ENCODE peak calls at places on chromosomes 3 and 15, in four cellular contexts. N is endothelial cell of umbilical vein, S is IMR-90, R is K562. J is an unnamed sample.

GRCh38 chr15:68672251-68672650 is 93.5 kb downstream of the CORO2B start:
- DNase-seq in R (no peak), S (no peak), N (no peak), J (no peak)

GRCh38 chr3:102302020-102302419 is 132.8 kb upstream of the ZPLD1 start:
- DNase-seq in S (no peak), R (no peak), N (no peak), J (no peak)

GRCh38 chr3:37072892-37073291 is 79.6 kb downstream of the MLH1 start:
- DNase-seq in N (peak; percentile 84), S (peak; percentile 93), R (no peak), J (no peak)

GRCh38 chr3:151562901-151563300 is 102.0 kb upstream of the IGSF10 start:
- DNase-seq in N (no peak), S (no peak), R (no peak), J (no peak)

GRCh38 chr15:57245714-57246113 is 130.6 kb upstream of the CGNL1 start:
- DNase-seq in N (no peak), R (no peak), S (no peak), J (no peak)

GRCh38 chr15:62164500-62165028 is 521 bp downstream of the C2CD4B start:
- DNase-seq in R (no peak), N (no peak), S (no peak), J (no peak)

GRCh38 chr15:88487796-88488523 is 20.5 kb downstream of the MRPS11 start:
- DNase-seq in R (no peak), N (no peak), S (peak; percentile 9), J (no peak)

GRCh38 chr15:57551717-57552677 is 39.7 kb upstream of the MYZAP start:
- DNase-seq in N (peak; percentile 88), R (no peak), S (peak; percentile 70), J (no peak)

GRCh38 chr3:54817628-54818027 is 110.2 kb downstream of the LRTM1 start:
- DNase-seq in R (no peak), S (peak; percentile 59), N (no peak), J (no peak)

GRCh38 chr3:124363451-124363850 is 366.8 kb upstream of the UMPS start:
- DNase-seq in R (no peak), N (no peak), S (peak; percentile 91), J (no peak)

GRCh38 chr3:59555593-59556315 is 505.9 kb upstream of the CFAP20DC start:
- DNase-seq in S (peak; percentile 52), R (no peak), N (no peak), J (no peak)

GRCh38 chr15:68812596-68813548 is 7.8 kb downstream of the ANP32A start:
- DNase-seq in N (no peak), S (no peak), R (no peak), J (no peak)

GRCh38 chr3:69143605-69144004 is 21.2 kb upstream of the LMOD3 start:
- DNase-seq in N (no peak), S (peak; percentile 18), R (peak; percentile 9), J (peak; percentile 36)

GRCh38 chr3:162437480-162437879 is 940.9 kb downstream of the OTOL1 start:
- DNase-seq in R (no peak), S (peak; percentile 52), N (no peak), J (no peak)

GRCh38 chr3:8441969-8442559 is 59.6 kb upstream of the LMCD1 start:
- DNase-seq in S (peak; percentile 77), N (peak; percentile 76), R (peak; percentile 53), J (no peak)

GRCh38 chr3:126113733-126114132 is 29.8 kb upstream of the SLC41A3 start:
- DNase-seq in R (peak; percentile 46), S (no peak), N (no peak), J (no peak)

GRCh38 chr3:18423401-18424212 is 1.5 kb downstream of the SATB1 start:
- DNase-seq in N (peak; percentile 61), S (peak; percentile 51), R (peak; percentile 27), J (no peak)

GRCh38 chr3:137360531-137361201 is 402.9 kb downstream of the IL20RB start:
- DNase-seq in R (no peak), S (no peak), N (no peak), J (no peak)

GRCh38 chr3:14636496-14637087 is 15.0 kb upstream of the CCDC174 start:
- DNase-seq in R (no peak), S (no peak), N (no peak), J (no peak)

GRCh38 chr15:90465140-90465929 is 64.4 kb upstream of the CRTC3 start:
- DNase-seq in R (no peak), S (peak; percentile 81), N (peak; percentile 88), J (no peak)

GRCh38 chr15:90460142-90460824 is 69.4 kb upstream of the CRTC3 start:
- DNase-seq in S (no peak), N (no peak), R (no peak), J (no peak)

GRCh38 chr15:90459368-90459767 is 70.4 kb upstream of the CRTC3 start:
- DNase-seq in N (peak; percentile 78), R (no peak), S (no peak), J (no peak)

GRCh38 chr15:90465930-90466567 is 63.7 kb upstream of the CRTC3 start:
- DNase-seq in S (peak; percentile 68), N (peak; percentile 51), R (no peak), J (no peak)

DNA sequence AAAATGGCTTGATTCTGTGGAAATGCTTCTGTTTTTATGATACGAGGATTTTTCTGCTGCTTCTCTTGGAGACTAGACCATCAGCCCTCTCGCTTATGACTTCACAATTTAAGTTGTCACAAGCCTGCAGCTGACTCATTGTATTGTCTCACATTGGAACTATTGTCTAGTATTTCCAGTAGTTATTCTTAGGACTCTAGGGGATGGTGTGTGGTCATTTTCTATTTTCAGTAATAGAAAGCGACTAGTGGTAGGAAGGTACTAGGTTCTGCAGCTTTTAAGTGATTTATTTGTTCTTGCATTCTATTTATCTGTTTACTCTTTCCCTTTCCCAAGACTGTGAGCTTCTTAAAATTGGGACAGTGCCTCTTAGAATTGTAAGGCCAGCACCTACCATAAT is 66.3 kb upstream of the CRTC3 start:
- DNase-seq in N (peak; percentile 93), R (no peak), S (peak; percentile 76), J (no peak)
- H3K9me1 ChIP-seq in N (no peaks in the 10 kb centered on the region), R (no peaks in the 10 kb centered on the region), S (peaks cover 15% of the 10 kb centered on the region), J (no peaks in the 10 kb centered on the region)

GRCh38 chr15:59284768-59285368 is 78.2 kb downstream of the LDHAL6B start:
- DNase-seq in S (no peak), N (no peak), R (no peak), J (no peak)
- H3K9me1 ChIP-seq in S (peaks cover 12% of the 10 kb centered on the region), N (no peaks in the 10 kb centered on the region), R (no peaks in the 10 kb centered on the region), J (no peaks in the 10 kb centered on the region)

DNA sequence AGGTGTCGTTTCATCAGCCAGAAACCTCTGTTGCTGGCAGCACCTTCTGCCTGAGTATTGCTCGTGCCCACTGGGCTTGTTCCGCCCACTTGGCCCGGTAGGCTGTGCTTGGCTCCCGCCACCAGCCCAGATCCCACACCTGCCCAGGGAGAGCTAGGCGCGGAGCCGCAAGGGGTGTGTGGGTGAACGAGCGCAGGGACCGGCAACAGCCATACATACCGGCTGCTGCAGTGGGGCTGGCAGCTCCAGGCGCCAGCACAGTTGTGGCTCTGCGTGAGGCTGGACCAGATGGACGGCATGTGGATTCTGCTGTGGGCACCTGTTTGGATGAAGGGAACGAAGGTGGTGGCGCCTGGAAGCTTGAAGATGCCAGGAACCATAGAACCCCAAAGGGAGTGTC is 331.5 kb upstream of the MCTP2 start:
- DNase-seq in N (no peak), S (no peak), R (no peak), J (no peak)
- H3K9me1 ChIP-seq in N (no peaks in the 10 kb centered on the region), S (no peaks in the 10 kb centered on the region), R (no peaks in the 10 kb centered on the region), J (no peaks in the 10 kb centered on the region)

DNA sequence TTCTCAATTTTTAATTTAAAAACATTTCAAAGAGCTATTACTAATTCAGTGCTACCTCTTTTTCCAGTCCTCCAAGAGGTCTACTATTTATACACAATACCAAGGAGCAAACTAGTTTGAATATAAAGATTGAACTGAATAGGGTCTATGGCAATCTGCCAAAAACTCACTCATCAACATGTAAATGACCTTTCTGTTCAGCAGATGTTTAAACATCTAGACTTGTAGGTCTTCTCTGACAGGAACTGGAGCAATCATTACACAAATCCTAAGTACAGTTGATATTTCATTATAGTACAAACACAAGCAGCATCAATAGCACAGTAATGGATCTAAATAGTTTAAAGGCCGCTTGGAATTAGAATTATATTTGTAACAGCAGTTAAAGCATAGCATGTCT is 10.9 kb downstream of the COPB2 start:
- DNase-seq in R (no peak), N (no peak), S (peak; percentile 52), J (no peak)
- H3K9me1 ChIP-seq in R (no peaks in the 10 kb centered on the region), N (no peaks in the 10 kb centered on the region), S (peaks cover 3% of the 10 kb centered on the region), J (no peaks in the 10 kb centered on the region)

DNA sequence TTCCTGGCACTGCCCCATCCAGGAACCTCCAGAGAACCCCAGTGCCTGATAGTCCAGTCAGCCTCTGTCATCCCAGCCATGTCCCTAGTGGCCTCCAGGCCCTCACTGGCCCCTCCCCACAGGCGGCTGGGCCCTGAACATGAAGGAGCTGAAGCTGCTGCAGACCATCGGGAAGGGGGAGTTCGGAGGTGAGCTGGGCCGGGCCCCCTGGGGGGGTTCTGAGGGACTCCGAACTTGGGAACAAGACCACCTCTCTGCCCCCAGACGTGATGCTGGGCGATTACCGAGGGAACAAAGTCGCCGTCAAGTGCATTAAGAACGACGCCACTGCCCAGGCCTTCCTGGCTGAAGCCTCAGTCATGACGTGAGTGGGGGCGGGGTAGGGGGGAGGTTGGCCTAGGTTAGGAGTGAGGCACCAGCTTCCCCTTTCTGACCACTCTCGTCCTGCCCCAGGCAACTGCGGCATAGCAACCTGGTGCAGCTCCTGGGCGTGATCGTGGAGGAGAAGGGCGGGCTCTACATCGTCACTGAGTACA is 12.0 kb upstream of the LMAN1L start:
- DNase-seq in S (no peak), N (no peak), R (no peak), J (no peak)
- H3K9me1 ChIP-seq in S (peaks cover 4% of the 10 kb centered on the region), N (no peaks in the 10 kb centered on the region), R (peaks cover 10% of the 10 kb centered on the region), J (peaks cover 2% of the 10 kb centered on the region)

DNA sequence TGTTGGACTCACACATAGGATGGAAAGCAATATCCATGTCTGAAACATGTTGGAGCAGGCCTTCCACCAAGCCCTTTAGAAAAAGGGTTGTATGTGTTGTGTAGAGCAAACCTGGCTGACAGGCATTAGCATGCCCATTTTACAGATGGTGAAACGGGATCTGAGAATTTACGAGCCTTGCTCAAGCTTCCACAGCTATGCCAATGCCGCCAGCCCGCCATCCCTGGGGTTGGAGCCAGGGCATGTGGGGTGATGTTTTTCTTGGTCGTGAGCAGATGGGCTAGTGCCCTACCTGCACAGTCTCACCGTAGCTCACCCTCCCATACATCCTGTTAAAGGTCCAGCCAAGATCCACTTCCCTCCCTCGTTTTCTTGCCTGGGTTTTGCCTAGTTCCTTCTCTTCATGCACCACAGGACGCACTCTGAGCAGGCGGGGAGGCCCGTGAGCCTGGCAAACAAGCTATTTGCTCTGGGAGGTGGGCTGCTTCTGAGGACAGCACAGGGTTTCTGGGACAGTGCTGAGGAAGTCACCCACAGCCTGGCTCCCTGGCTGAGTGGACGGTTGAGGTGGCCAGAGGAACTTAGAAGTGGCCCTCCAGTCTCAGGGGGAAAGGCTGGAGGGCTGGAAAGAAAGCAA is 97.6 kb upstream of the TLE3 start:
- DNase-seq in R (no peak), N (no peak), S (no peak), J (no peak)
- H3K9me1 ChIP-seq in R (no peaks in the 10 kb centered on the region), N (no peaks in the 10 kb centered on the region), S (peaks cover 5% of the 10 kb centered on the region), J (no peaks in the 10 kb centered on the region)

GRCh38 chr3:174398761-174399160 is 460.4 kb upstream of the NAALADL2 start:
- DNase-seq in S (peak; percentile 21), N (no peak), R (no peak), J (no peak)
- H3K9me1 ChIP-seq in S (no peaks in the 10 kb centered on the region), N (no peaks in the 10 kb centered on the region), R (no peaks in the 10 kb centered on the region), J (no peaks in the 10 kb centered on the region)

GRCh38 chr15:93708721-93709120 is 522.6 kb upstream of the MCTP2 start:
- DNase-seq in S (no peak), R (no peak), N (no peak), J (no peak)

GRCh38 chr15:93706881-93707280 is 524.5 kb upstream of the MCTP2 start:
- DNase-seq in R (no peak), S (no peak), N (no peak), J (no peak)

GRCh38 chr15:93706476-93706875 is 524.9 kb upstream of the MCTP2 start:
- DNase-seq in R (no peak), S (no peak), N (no peak), J (no peak)

GRCh38 chr15:93703092-93703785 is 528.1 kb upstream of the MCTP2 start:
- DNase-seq in R (no peak), S (no peak), N (no peak), J (no peak)
- H3K9me1 ChIP-seq in R (no peaks in the 10 kb centered on the region), S (no peaks in the 10 kb centered on the region), N (no peaks in the 10 kb centered on the region), J (no peaks in the 10 kb centered on the region)